ENCODE peak calls at places on chromosome 7, in nine cellular contexts. One of them, this sample, is unnamed.

GRCh38 chr7:95777266-95777665 is 4.9 kb downstream of the DYNC1I1 start:
- DNase-seq in Kasumi-1: no peak
- DNase-seq in nephron progenitor cell: no peak
- DNase-seq in fibroblast of the aortic adventitia: no peak
- DNase-seq in effector CD4-positive, alpha-beta T cell: no peak
- DNase-seq in NCI-H2029: no peak
- DNase-seq in activated CD4-positive, alpha-beta T cell treated with anti-CD3 and anti-CD28 coated beads, Interleukin-2, amount 10 ng/mL, durations not matched to agents 7 days and 5 days: no peak
- DNase-seq in NCI-H1092: no peak
- DNase-seq in activated naive CD4-positive, alpha-beta T cell treated with Interleukin-2 at 50 U/mL for 16 hours: no peak
- DNase-seq in this sample: no peak

GRCh38 chr7:105797652-105798051 is 78.7 kb downstream of the ATXN7L1 start:
- DNase-seq in Kasumi-1: no peak
- DNase-seq in nephron progenitor cell: no peak
- DNase-seq in fibroblast of the aortic adventitia: no peak
- DNase-seq in effector CD4-positive, alpha-beta T cell: no peak
- DNase-seq in NCI-H2029: no peak
- DNase-seq in activated CD4-positive, alpha-beta T cell treated with anti-CD3 and anti-CD28 coated beads, Interleukin-2, amount 10 ng/mL, durations not matched to agents 7 days and 5 days: no peak
- DNase-seq in NCI-H1092: no peak
- DNase-seq in activated naive CD4-positive, alpha-beta T cell treated with Interleukin-2 at 50 U/mL for 16 hours: no peak
- DNase-seq in this sample: no peak

GRCh38 chr7:140609646-140610045 is 31.0 kb downstream of the DENND2A start:
- DNase-seq in Kasumi-1: no peak
- DNase-seq in nephron progenitor cell: no peak
- DNase-seq in fibroblast of the aortic adventitia: peak
- DNase-seq in effector CD4-positive, alpha-beta T cell: no peak
- DNase-seq in NCI-H2029: no peak
- DNase-seq in activated CD4-positive, alpha-beta T cell treated with anti-CD3 and anti-CD28 coated beads, Interleukin-2, amount 10 ng/mL, durations not matched to agents 7 days and 5 days: no peak
- DNase-seq in NCI-H1092: no peak
- DNase-seq in activated naive CD4-positive, alpha-beta T cell treated with Interleukin-2 at 50 U/mL for 16 hours: no peak
- DNase-seq in this sample: no peak

GRCh38 chr7:152383341-152384234 is 52.2 kb downstream of the KMT2C start:
- DNase-seq in Kasumi-1: no peak
- DNase-seq in nephron progenitor cell: no peak
- DNase-seq in fibroblast of the aortic adventitia: peak
- DNase-seq in effector CD4-positive, alpha-beta T cell: no peak
- DNase-seq in NCI-H2029: no peak
- DNase-seq in activated CD4-positive, alpha-beta T cell treated with anti-CD3 and anti-CD28 coated beads, Interleukin-2, amount 10 ng/mL, durations not matched to agents 7 days and 5 days: no peak
- DNase-seq in NCI-H1092: no peak
- DNase-seq in activated naive CD4-positive, alpha-beta T cell treated with Interleukin-2 at 50 U/mL for 16 hours: peak
- DNase-seq in this sample: no peak

GRCh38 chr7:116216956-116217570 is 6.7 kb downstream of the TES start:
- DNase-seq in Kasumi-1: no peak
- DNase-seq in nephron progenitor cell: no peak
- DNase-seq in fibroblast of the aortic adventitia: peak
- DNase-seq in effector CD4-positive, alpha-beta T cell: no peak
- DNase-seq in NCI-H2029: no peak
- DNase-seq in activated CD4-positive, alpha-beta T cell treated with anti-CD3 and anti-CD28 coated beads, Interleukin-2, amount 10 ng/mL, durations not matched to agents 7 days and 5 days: no peak
- DNase-seq in NCI-H1092: no peak
- DNase-seq in activated naive CD4-positive, alpha-beta T cell treated with Interleukin-2 at 50 U/mL for 16 hours: no peak
- DNase-seq in this sample: peak

GRCh38 chr7:17234398-17235021 is 63.9 kb upstream of the AHR start:
- DNase-seq in Kasumi-1: peak
- DNase-seq in nephron progenitor cell: no peak
- DNase-seq in fibroblast of the aortic adventitia: peak
- DNase-seq in effector CD4-positive, alpha-beta T cell: peak
- DNase-seq in NCI-H2029: no peak
- DNase-seq in activated CD4-positive, alpha-beta T cell treated with anti-CD3 and anti-CD28 coated beads, Interleukin-2, amount 10 ng/mL, durations not matched to agents 7 days and 5 days: peak
- DNase-seq in NCI-H1092: no peak
- DNase-seq in activated naive CD4-positive, alpha-beta T cell treated with Interleukin-2 at 50 U/mL for 16 hours: peak
- DNase-seq in this sample: peak

GRCh38 chr7:55438765-55439525 is 73.8 kb downstream of the LANCL2 start:
- DNase-seq in Kasumi-1: no peak
- DNase-seq in nephron progenitor cell: no peak
- DNase-seq in fibroblast of the aortic adventitia: peak
- DNase-seq in effector CD4-positive, alpha-beta T cell: no peak
- DNase-seq in NCI-H2029: peak
- DNase-seq in activated CD4-positive, alpha-beta T cell treated with anti-CD3 and anti-CD28 coated beads, Interleukin-2, amount 10 ng/mL, durations not matched to agents 7 days and 5 days: no peak
- DNase-seq in NCI-H1092: peak
- DNase-seq in activated naive CD4-positive, alpha-beta T cell treated with Interleukin-2 at 50 U/mL for 16 hours: no peak
- DNase-seq in this sample: no peak

GRCh38 chr7:98737176-98737575 is 120.1 kb downstream of the NPTX2 start:
- DNase-seq in Kasumi-1: no peak
- DNase-seq in nephron progenitor cell: no peak
- DNase-seq in fibroblast of the aortic adventitia: no peak
- DNase-seq in effector CD4-positive, alpha-beta T cell: no peak
- DNase-seq in NCI-H2029: no peak
- DNase-seq in activated CD4-positive, alpha-beta T cell treated with anti-CD3 and anti-CD28 coated beads, Interleukin-2, amount 10 ng/mL, durations not matched to agents 7 days and 5 days: no peak
- DNase-seq in NCI-H1092: no peak
- DNase-seq in activated naive CD4-positive, alpha-beta T cell treated with Interleukin-2 at 50 U/mL for 16 hours: no peak
- DNase-seq in this sample: no peak

GRCh38 chr7:150737265-150738055 is at the start of gene GIMAP5:
- DNase-seq in Kasumi-1: peak
- DNase-seq in nephron progenitor cell: no peak
- DNase-seq in fibroblast of the aortic adventitia: no peak
- DNase-seq in effector CD4-positive, alpha-beta T cell: peak
- DNase-seq in NCI-H2029: no peak
- DNase-seq in activated CD4-positive, alpha-beta T cell treated with anti-CD3 and anti-CD28 coated beads, Interleukin-2, amount 10 ng/mL, durations not matched to agents 7 days and 5 days: peak
- DNase-seq in NCI-H1092: no peak
- DNase-seq in activated naive CD4-positive, alpha-beta T cell treated with Interleukin-2 at 50 U/mL for 16 hours: peak
- DNase-seq in this sample: peak

GRCh38 chr7:120089968-120090367 is 183.0 kb upstream of the KCND2 start:
- DNase-seq in Kasumi-1: no peak
- DNase-seq in nephron progenitor cell: no peak
- DNase-seq in fibroblast of the aortic adventitia: peak
- DNase-seq in effector CD4-positive, alpha-beta T cell: no peak
- DNase-seq in NCI-H2029: no peak
- DNase-seq in activated CD4-positive, alpha-beta T cell treated with anti-CD3 and anti-CD28 coated beads, Interleukin-2, amount 10 ng/mL, durations not matched to agents 7 days and 5 days: no peak
- DNase-seq in NCI-H1092: no peak
- DNase-seq in activated naive CD4-positive, alpha-beta T cell treated with Interleukin-2 at 50 U/mL for 16 hours: no peak
- DNase-seq in this sample: no peak

GRCh38 chr7:76397409-76398183 is 11.9 kb downstream of the SSC4D start:
- DNase-seq in Kasumi-1: peak
- DNase-seq in nephron progenitor cell: peak
- DNase-seq in fibroblast of the aortic adventitia: peak
- DNase-seq in effector CD4-positive, alpha-beta T cell: peak
- DNase-seq in NCI-H2029: peak
- DNase-seq in activated CD4-positive, alpha-beta T cell treated with anti-CD3 and anti-CD28 coated beads, Interleukin-2, amount 10 ng/mL, durations not matched to agents 7 days and 5 days: peak
- DNase-seq in NCI-H1092: peak
- DNase-seq in activated naive CD4-positive, alpha-beta T cell treated with Interleukin-2 at 50 U/mL for 16 hours: peak
- DNase-seq in this sample: no peak

GRCh38 chr7:35492451-35493175 is 202.3 kb downstream of the HERPUD2 start:
- DNase-seq in Kasumi-1: no peak
- DNase-seq in nephron progenitor cell: peak
- DNase-seq in fibroblast of the aortic adventitia: no peak
- DNase-seq in effector CD4-positive, alpha-beta T cell: no peak
- DNase-seq in NCI-H2029: no peak
- DNase-seq in activated CD4-positive, alpha-beta T cell treated with anti-CD3 and anti-CD28 coated beads, Interleukin-2, amount 10 ng/mL, durations not matched to agents 7 days and 5 days: no peak
- DNase-seq in NCI-H1092: no peak
- DNase-seq in activated naive CD4-positive, alpha-beta T cell treated with Interleukin-2 at 50 U/mL for 16 hours: no peak
- DNase-seq in this sample: no peak

GRCh38 chr7:130943336-130943901 is 209.4 kb upstream of the KLF14 start:
- DNase-seq in Kasumi-1: peak
- DNase-seq in nephron progenitor cell: no peak
- DNase-seq in fibroblast of the aortic adventitia: peak
- DNase-seq in effector CD4-positive, alpha-beta T cell: no peak
- DNase-seq in NCI-H2029: peak
- DNase-seq in activated CD4-positive, alpha-beta T cell treated with anti-CD3 and anti-CD28 coated beads, Interleukin-2, amount 10 ng/mL, durations not matched to agents 7 days and 5 days: no peak
- DNase-seq in NCI-H1092: no peak
- DNase-seq in activated naive CD4-positive, alpha-beta T cell treated with Interleukin-2 at 50 U/mL for 16 hours: no peak
- DNase-seq in this sample: peak

GRCh38 chr7:140723002-140723401 is 26.5 kb downstream of the NDUFB2 start:
- DNase-seq in Kasumi-1: no peak
- DNase-seq in nephron progenitor cell: no peak
- DNase-seq in fibroblast of the aortic adventitia: no peak
- DNase-seq in effector CD4-positive, alpha-beta T cell: peak
- DNase-seq in NCI-H2029: no peak
- DNase-seq in activated CD4-positive, alpha-beta T cell treated with anti-CD3 and anti-CD28 coated beads, Interleukin-2, amount 10 ng/mL, durations not matched to agents 7 days and 5 days: peak
- DNase-seq in NCI-H1092: no peak
- DNase-seq in activated naive CD4-positive, alpha-beta T cell treated with Interleukin-2 at 50 U/mL for 16 hours: peak
- DNase-seq in this sample: no peak

GRCh38 chr7:117283371-117283770 is 39.5 kb downstream of the WNT2 start:
- DNase-seq in Kasumi-1: no peak
- DNase-seq in nephron progenitor cell: no peak
- DNase-seq in fibroblast of the aortic adventitia: peak
- DNase-seq in effector CD4-positive, alpha-beta T cell: no peak
- DNase-seq in NCI-H2029: no peak
- DNase-seq in activated CD4-positive, alpha-beta T cell treated with anti-CD3 and anti-CD28 coated beads, Interleukin-2, amount 10 ng/mL, durations not matched to agents 7 days and 5 days: no peak
- DNase-seq in NCI-H1092: no peak
- DNase-seq in activated naive CD4-positive, alpha-beta T cell treated with Interleukin-2 at 50 U/mL for 16 hours: no peak
- DNase-seq in this sample: no peak

GRCh38 chr7:132609906-132610520 is 33.7 kb upstream of the PLXNA4 start:
- DNase-seq in Kasumi-1: no peak
- DNase-seq in nephron progenitor cell: no peak
- DNase-seq in fibroblast of the aortic adventitia: no peak
- DNase-seq in effector CD4-positive, alpha-beta T cell: no peak
- DNase-seq in NCI-H2029: no peak
- DNase-seq in activated CD4-positive, alpha-beta T cell treated with anti-CD3 and anti-CD28 coated beads, Interleukin-2, amount 10 ng/mL, durations not matched to agents 7 days and 5 days: no peak
- DNase-seq in NCI-H1092: no peak
- DNase-seq in activated naive CD4-positive, alpha-beta T cell treated with Interleukin-2 at 50 U/mL for 16 hours: no peak
- DNase-seq in this sample: no peak

GRCh38 chr7:44220732-44221131 is 20.0 kb downstream of the YKT6 start:
- DNase-seq in Kasumi-1: no peak
- DNase-seq in nephron progenitor cell: no peak
- DNase-seq in fibroblast of the aortic adventitia: no peak
- DNase-seq in effector CD4-positive, alpha-beta T cell: no peak
- DNase-seq in NCI-H2029: no peak
- DNase-seq in activated CD4-positive, alpha-beta T cell treated with anti-CD3 and anti-CD28 coated beads, Interleukin-2, amount 10 ng/mL, durations not matched to agents 7 days and 5 days: no peak
- DNase-seq in NCI-H1092: no peak
- DNase-seq in activated naive CD4-positive, alpha-beta T cell treated with Interleukin-2 at 50 U/mL for 16 hours: no peak
- DNase-seq in this sample: no peak

GRCh38 chr7:130886438-130887135 is 152.6 kb upstream of the KLF14 start:
- DNase-seq in Kasumi-1: no peak
- DNase-seq in nephron progenitor cell: no peak
- DNase-seq in fibroblast of the aortic adventitia: no peak
- DNase-seq in effector CD4-positive, alpha-beta T cell: no peak
- DNase-seq in NCI-H2029: no peak
- DNase-seq in activated CD4-positive, alpha-beta T cell treated with anti-CD3 and anti-CD28 coated beads, Interleukin-2, amount 10 ng/mL, durations not matched to agents 7 days and 5 days: no peak
- DNase-seq in NCI-H1092: no peak
- DNase-seq in activated naive CD4-positive, alpha-beta T cell treated with Interleukin-2 at 50 U/mL for 16 hours: no peak
- DNase-seq in this sample: no peak

GRCh38 chr7:137480824-137481365 is 137.4 kb upstream of the PTN start:
- DNase-seq in Kasumi-1: no peak
- DNase-seq in nephron progenitor cell: no peak
- DNase-seq in fibroblast of the aortic adventitia: no peak
- DNase-seq in effector CD4-positive, alpha-beta T cell: no peak
- DNase-seq in NCI-H2029: no peak
- DNase-seq in activated CD4-positive, alpha-beta T cell treated with anti-CD3 and anti-CD28 coated beads, Interleukin-2, amount 10 ng/mL, durations not matched to agents 7 days and 5 days: no peak
- DNase-seq in NCI-H1092: no peak
- DNase-seq in activated naive CD4-positive, alpha-beta T cell treated with Interleukin-2 at 50 U/mL for 16 hours: no peak
- DNase-seq in this sample: no peak

GRCh38 chr7:82444220-82445049 is 858 bp upstream of the CACNA2D1 start:
- DNase-seq in Kasumi-1: no peak
- DNase-seq in nephron progenitor cell: peak
- DNase-seq in fibroblast of the aortic adventitia: no peak
- DNase-seq in effector CD4-positive, alpha-beta T cell: no peak
- DNase-seq in NCI-H2029: peak
- DNase-seq in activated CD4-positive, alpha-beta T cell treated with anti-CD3 and anti-CD28 coated beads, Interleukin-2, amount 10 ng/mL, durations not matched to agents 7 days and 5 days: no peak
- DNase-seq in NCI-H1092: peak
- DNase-seq in activated naive CD4-positive, alpha-beta T cell treated with Interleukin-2 at 50 U/mL for 16 hours: no peak
- DNase-seq in this sample: no peak

GRCh38 chr7:80883188-80884025 is 35.4 kb downstream of the SEMA3C start:
- DNase-seq in Kasumi-1: no peak
- DNase-seq in nephron progenitor cell: no peak
- DNase-seq in fibroblast of the aortic adventitia: peak
- DNase-seq in effector CD4-positive, alpha-beta T cell: no peak
- DNase-seq in NCI-H2029: no peak
- DNase-seq in activated CD4-positive, alpha-beta T cell treated with anti-CD3 and anti-CD28 coated beads, Interleukin-2, amount 10 ng/mL, durations not matched to agents 7 days and 5 days: no peak
- DNase-seq in NCI-H1092: no peak
- DNase-seq in activated naive CD4-positive, alpha-beta T cell treated with Interleukin-2 at 50 U/mL for 16 hours: no peak
- DNase-seq in this sample: no peak

GRCh38 chr7:41975854-41976253 is 261.2 kb downstream of the GLI3 start:
- DNase-seq in Kasumi-1: no peak
- DNase-seq in nephron progenitor cell: no peak
- DNase-seq in fibroblast of the aortic adventitia: peak
- DNase-seq in effector CD4-positive, alpha-beta T cell: no peak
- DNase-seq in NCI-H2029: no peak
- DNase-seq in activated CD4-positive, alpha-beta T cell treated with anti-CD3 and anti-CD28 coated beads, Interleukin-2, amount 10 ng/mL, durations not matched to agents 7 days and 5 days: no peak
- DNase-seq in NCI-H1092: no peak
- DNase-seq in activated naive CD4-positive, alpha-beta T cell treated with Interleukin-2 at 50 U/mL for 16 hours: no peak
- DNase-seq in this sample: peak

GRCh38 chr7:151007469-151007898 is 16.7 kb downstream of the NOS3 start:
- DNase-seq in Kasumi-1: no peak
- DNase-seq in nephron progenitor cell: no peak
- DNase-seq in fibroblast of the aortic adventitia: peak
- DNase-seq in effector CD4-positive, alpha-beta T cell: no peak
- DNase-seq in NCI-H2029: no peak
- DNase-seq in activated CD4-positive, alpha-beta T cell treated with anti-CD3 and anti-CD28 coated beads, Interleukin-2, amount 10 ng/mL, durations not matched to agents 7 days and 5 days: no peak
- DNase-seq in NCI-H1092: no peak
- DNase-seq in activated naive CD4-positive, alpha-beta T cell treated with Interleukin-2 at 50 U/mL for 16 hours: no peak
- DNase-seq in this sample: no peak

GRCh38 chr7:12884856-12885440 is 197.5 kb downstream of the ARL4A start:
- DNase-seq in Kasumi-1: no peak
- DNase-seq in nephron progenitor cell: no peak
- DNase-seq in fibroblast of the aortic adventitia: peak
- DNase-seq in effector CD4-positive, alpha-beta T cell: no peak
- DNase-seq in NCI-H2029: no peak
- DNase-seq in activated CD4-positive, alpha-beta T cell treated with anti-CD3 and anti-CD28 coated beads, Interleukin-2, amount 10 ng/mL, durations not matched to agents 7 days and 5 days: no peak
- DNase-seq in NCI-H1092: no peak
- DNase-seq in activated naive CD4-positive, alpha-beta T cell treated with Interleukin-2 at 50 U/mL for 16 hours: no peak
- DNase-seq in this sample: no peak

GRCh38 chr7:148856035-148856881 is 27.8 kb downstream of the EZH2 start:
- DNase-seq in Kasumi-1: peak
- DNase-seq in nephron progenitor cell: peak
- DNase-seq in fibroblast of the aortic adventitia: peak
- DNase-seq in effector CD4-positive, alpha-beta T cell: peak
- DNase-seq in NCI-H2029: no peak
- DNase-seq in activated CD4-positive, alpha-beta T cell treated with anti-CD3 and anti-CD28 coated beads, Interleukin-2, amount 10 ng/mL, durations not matched to agents 7 days and 5 days: peak
- DNase-seq in NCI-H1092: no peak
- DNase-seq in activated naive CD4-positive, alpha-beta T cell treated with Interleukin-2 at 50 U/mL for 16 hours: peak
- DNase-seq in this sample: peak

This sample was measured in AML-193.